ENCODE peak calls at places on chromosomes 1 and 21, in seven cellular contexts. One of them, this sample, is unnamed.

GRCh38 chr1:86928819-86929218 is 14.4 kb downstream of the HS2ST1 start:
- DNase-seq in neuronal stem cell: no peak
- DNase-seq in mesenchymal stem cell: no peak
- DNase-seq in H9: no peak
- DNase-seq in mesendoderm: no peak
- DNase-seq in H1: no peak
- DNase-seq in trophoblast cell: no peak
- DNase-seq in this sample: no peak

GRCh38 chr1:2322065-2322571 is 69.2 kb downstream of the MORN1 start:
- DNase-seq in neuronal stem cell: peak; percentile 70
- DNase-seq in mesenchymal stem cell: peak; percentile 97
- DNase-seq in H9: peak; percentile 61
- DNase-seq in mesendoderm: peak; percentile 81
- DNase-seq in H1: no peak
- DNase-seq in trophoblast cell: peak; percentile 95
- DNase-seq in this sample: peak; percentile 80

GRCh38 chr21:46054447-46054846 is 43.5 kb upstream of the COL6A2 start:
- DNase-seq in neuronal stem cell: no peak
- DNase-seq in mesenchymal stem cell: no peak
- DNase-seq in H9: peak; percentile 47
- DNase-seq in mesendoderm: peak; percentile 34
- DNase-seq in H1: no peak
- DNase-seq in trophoblast cell: no peak
- DNase-seq in this sample: peak; percentile 42

GRCh38 chr1:200367841-200368534 is 41.8 kb downstream of the ZNF281 start:
- DNase-seq in neuronal stem cell: no peak
- DNase-seq in mesenchymal stem cell: peak; percentile 90
- DNase-seq in H9: no peak
- DNase-seq in mesendoderm: no peak
- DNase-seq in H1: no peak
- DNase-seq in trophoblast cell: peak; percentile 26
- DNase-seq in this sample: peak; percentile 85

GRCh38 chr1:37255111-37255795 is 219.1 kb upstream of the ZC3H12A start:
- DNase-seq in neuronal stem cell: peak; percentile 76
- DNase-seq in mesenchymal stem cell: no peak
- DNase-seq in H9: peak; percentile 91
- DNase-seq in mesendoderm: peak; percentile 92
- DNase-seq in H1: peak; percentile 63
- DNase-seq in trophoblast cell: peak; percentile 13
- DNase-seq in this sample: no peak

GRCh38 chr1:242787968-242788367 is 263.5 kb upstream of the PLD5 start:
- DNase-seq in neuronal stem cell: no peak
- DNase-seq in mesenchymal stem cell: no peak
- DNase-seq in H9: no peak
- DNase-seq in mesendoderm: peak; percentile 93
- DNase-seq in H1: peak; percentile 15
- DNase-seq in trophoblast cell: peak; percentile 90
- DNase-seq in this sample: no peak

GRCh38 chr1:215517441-215517891 is 49.6 kb upstream of the KCTD3 start:
- DNase-seq in neuronal stem cell: no peak
- DNase-seq in mesenchymal stem cell: peak; percentile 62
- DNase-seq in H9: peak; percentile 46
- DNase-seq in mesendoderm: peak; percentile 54
- DNase-seq in H1: no peak
- DNase-seq in trophoblast cell: no peak
- DNase-seq in this sample: peak; percentile 91

GRCh38 chr1:152459596-152460528 is 45.8 kb upstream of the CRNN start:
- DNase-seq in neuronal stem cell: no peak
- DNase-seq in mesenchymal stem cell: peak; percentile 36
- DNase-seq in H9: peak; percentile 38
- DNase-seq in mesendoderm: peak; percentile 64
- DNase-seq in H1: no peak
- DNase-seq in trophoblast cell: peak; percentile 83
- DNase-seq in this sample: peak; percentile 52

GRCh38 chr1:228512852-228513243 is 25.7 kb downstream of the RNF187 start:
- DNase-seq in neuronal stem cell: no peak
- DNase-seq in mesenchymal stem cell: no peak
- DNase-seq in H9: no peak
- DNase-seq in mesendoderm: no peak
- DNase-seq in H1: no peak
- DNase-seq in trophoblast cell: no peak
- DNase-seq in this sample: no peak

GRCh38 chr1:31390071-31390470 is 17.2 kb upstream of the FABP3 start:
- DNase-seq in neuronal stem cell: no peak
- DNase-seq in mesenchymal stem cell: no peak
- DNase-seq in H9: no peak
- DNase-seq in mesendoderm: no peak
- DNase-seq in H1: no peak
- DNase-seq in trophoblast cell: peak; percentile 99
- DNase-seq in this sample: no peak

GRCh38 chr1:33007190-33008050 is 29.3 kb downstream of the AK2 start:
- DNase-seq in neuronal stem cell: no peak
- DNase-seq in mesenchymal stem cell: peak; percentile 88
- DNase-seq in H9: no peak
- DNase-seq in mesendoderm: peak; percentile 82
- DNase-seq in H1: no peak
- DNase-seq in trophoblast cell: peak; percentile 96
- DNase-seq in this sample: peak; percentile 94

GRCh38 chr1:241316372-241316771 is 40.6 kb downstream of the RGS7 start:
- DNase-seq in neuronal stem cell: no peak
- DNase-seq in mesenchymal stem cell: no peak
- DNase-seq in H9: no peak
- DNase-seq in mesendoderm: no peak
- DNase-seq in H1: no peak
- DNase-seq in trophoblast cell: no peak
- DNase-seq in this sample: no peak

GRCh38 chr1:169508432-169509338 is 22.9 kb upstream of the SLC19A2 start:
- DNase-seq in neuronal stem cell: no peak
- DNase-seq in mesenchymal stem cell: peak; percentile 21
- DNase-seq in H9: no peak
- DNase-seq in mesendoderm: no peak
- DNase-seq in H1: no peak
- DNase-seq in trophoblast cell: no peak
- DNase-seq in this sample: no peak

GRCh38 chr1:24294757-24295371 is 24.3 kb upstream of the GRHL3 start:
- DNase-seq in neuronal stem cell: no peak
- DNase-seq in mesenchymal stem cell: peak; percentile 94
- DNase-seq in H9: no peak
- DNase-seq in mesendoderm: peak; percentile 67
- DNase-seq in H1: no peak
- DNase-seq in trophoblast cell: peak; percentile 21
- DNase-seq in this sample: no peak

GRCh38 chr1:180070286-180070685 is 84.4 kb upstream of the QSOX1 start:
- DNase-seq in neuronal stem cell: no peak
- DNase-seq in mesenchymal stem cell: no peak
- DNase-seq in H9: no peak
- DNase-seq in mesendoderm: no peak
- DNase-seq in H1: no peak
- DNase-seq in trophoblast cell: no peak
- DNase-seq in this sample: no peak

GRCh38 chr1:180062452-180062971 is 92.2 kb upstream of the QSOX1 start:
- DNase-seq in neuronal stem cell: no peak
- DNase-seq in mesenchymal stem cell: no peak
- DNase-seq in H9: no peak
- DNase-seq in mesendoderm: peak; percentile 1
- DNase-seq in H1: no peak
- DNase-seq in trophoblast cell: no peak
- DNase-seq in this sample: no peak

GRCh38 chr1:180065408-180065807 is 89.3 kb upstream of the QSOX1 start:
- DNase-seq in neuronal stem cell: no peak
- DNase-seq in mesenchymal stem cell: no peak
- DNase-seq in H9: no peak
- DNase-seq in mesendoderm: no peak
- DNase-seq in H1: no peak
- DNase-seq in trophoblast cell: no peak
- DNase-seq in this sample: no peak

GRCh38 chr1:180061019-180061418 is 93.7 kb upstream of the QSOX1 start:
- DNase-seq in neuronal stem cell: no peak
- DNase-seq in mesenchymal stem cell: no peak
- DNase-seq in H9: no peak
- DNase-seq in mesendoderm: no peak
- DNase-seq in H1: no peak
- DNase-seq in trophoblast cell: no peak
- DNase-seq in this sample: no peak

DNA sequence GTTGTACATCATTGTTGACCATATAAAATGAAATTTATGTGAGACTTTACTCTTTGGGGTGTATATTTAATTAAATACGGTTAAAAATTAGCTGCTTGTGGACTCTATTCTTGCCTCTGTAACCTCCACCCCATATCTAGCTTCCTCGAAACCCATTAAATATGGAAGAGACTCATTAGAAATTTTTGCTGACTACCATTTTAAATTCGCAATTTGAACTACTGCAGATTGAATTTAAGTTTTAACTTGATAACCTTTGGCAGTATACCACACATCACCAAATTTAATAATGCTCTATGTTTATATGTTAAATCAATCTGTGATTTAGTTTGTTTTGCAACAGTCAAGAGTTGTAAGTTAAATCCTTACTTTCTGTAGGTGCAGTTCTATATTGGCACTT is 88.5 kb upstream of the QSOX1 start:
- DNase-seq in neuronal stem cell: no peak
- DNase-seq in mesenchymal stem cell: no peak
- DNase-seq in H9: no peak
- DNase-seq in mesendoderm: no peak
- DNase-seq in H1: no peak
- DNase-seq in trophoblast cell: no peak
- DNase-seq in this sample: no peak
- H3K18ac ChIP-seq in neuronal stem cell: no peak overlapping the region
- H3K18ac ChIP-seq in mesenchymal stem cell: no peak overlapping the region
- H3K18ac ChIP-seq in H9: no peak overlapping the region
- H3K18ac ChIP-seq in mesendoderm: no peak overlapping the region
- H3K18ac ChIP-seq in H1: no peak overlapping the region
- H3K18ac ChIP-seq in trophoblast cell: no peak overlapping the region
- H3K18ac ChIP-seq in this sample: no peak overlapping the region

GRCh38 chr21:31711326-31711725 is 20.6 kb downstream of the SCAF4 start:
- DNase-seq in neuronal stem cell: no peak
- DNase-seq in mesenchymal stem cell: no peak
- DNase-seq in H9: no peak
- DNase-seq in mesendoderm: no peak
- DNase-seq in H1: no peak
- DNase-seq in trophoblast cell: peak; percentile 19
- DNase-seq in this sample: no peak

GRCh38 chr21:31711745-31712144 is 20.2 kb downstream of the SCAF4 start:
- DNase-seq in neuronal stem cell: no peak
- DNase-seq in mesenchymal stem cell: no peak
- DNase-seq in H9: no peak
- DNase-seq in mesendoderm: no peak
- DNase-seq in H1: no peak
- DNase-seq in trophoblast cell: peak; percentile 87
- DNase-seq in this sample: no peak

GRCh38 chr21:31710586-31710985 is 21.3 kb downstream of the SCAF4 start:
- DNase-seq in neuronal stem cell: no peak
- DNase-seq in mesenchymal stem cell: no peak
- DNase-seq in H9: no peak
- DNase-seq in mesendoderm: no peak
- DNase-seq in H1: no peak
- DNase-seq in trophoblast cell: peak; percentile 94
- DNase-seq in this sample: peak; percentile 82

GRCh38 chr21:31706562-31706961 is 25.4 kb downstream of the SCAF4 start:
- DNase-seq in neuronal stem cell: no peak
- DNase-seq in mesenchymal stem cell: no peak
- DNase-seq in H9: no peak
- DNase-seq in mesendoderm: no peak
- DNase-seq in H1: no peak
- DNase-seq in trophoblast cell: no peak
- DNase-seq in this sample: no peak

DNA sequence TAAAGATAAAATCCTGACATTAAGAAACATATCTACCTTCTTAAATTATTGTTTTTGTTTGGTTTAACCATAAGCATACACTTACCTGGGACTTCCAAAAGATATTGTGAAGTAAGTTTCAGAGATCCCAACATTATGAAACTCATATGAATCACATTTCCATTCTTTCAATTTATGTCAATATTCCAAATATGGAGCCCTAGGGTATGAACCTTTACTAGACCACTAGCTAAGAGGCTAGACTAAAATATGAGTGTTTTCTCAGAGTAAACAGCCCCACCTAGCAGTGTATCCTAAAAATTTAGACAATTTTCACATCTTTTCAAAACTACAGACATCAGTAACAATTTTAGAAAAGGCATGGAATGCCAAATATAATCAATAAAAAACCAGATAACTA is 24.4 kb downstream of the SCAF4 start:
- DNase-seq in neuronal stem cell: no peak
- DNase-seq in mesenchymal stem cell: no peak
- DNase-seq in H9: no peak
- DNase-seq in mesendoderm: no peak
- DNase-seq in H1: no peak
- DNase-seq in trophoblast cell: peak; percentile 84
- DNase-seq in this sample: no peak
- H3K18ac ChIP-seq in neuronal stem cell: no peak overlapping the region
- H3K18ac ChIP-seq in mesenchymal stem cell: no peak overlapping the region
- H3K18ac ChIP-seq in H9: no peak overlapping the region
- H3K18ac ChIP-seq in mesendoderm: no peak overlapping the region
- H3K18ac ChIP-seq in H1: no peak overlapping the region
- H3K18ac ChIP-seq in trophoblast cell: no peak overlapping the region
- H3K18ac ChIP-seq in this sample: no peak overlapping the region

DNA sequence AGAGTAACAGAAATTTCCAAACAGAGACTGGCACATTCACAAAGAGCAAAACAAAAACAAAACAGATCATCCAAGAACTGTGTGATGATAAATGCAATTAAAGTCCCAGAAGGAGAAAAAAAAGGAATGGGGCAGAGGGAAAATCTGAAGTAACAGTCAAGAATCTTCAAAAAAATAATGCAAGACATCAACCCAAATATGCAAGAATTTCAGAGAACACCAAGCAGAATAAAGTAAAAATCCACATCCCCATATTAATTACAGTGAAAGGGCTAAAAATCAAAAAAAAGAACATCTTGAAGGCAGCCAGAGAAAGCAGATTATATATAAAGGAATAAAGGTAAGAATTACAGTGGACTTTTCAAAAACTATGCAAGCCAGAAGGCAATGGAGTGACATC is 67.1 kb downstream of the FOXJ3 start:
- DNase-seq in neuronal stem cell: no peak
- DNase-seq in mesenchymal stem cell: no peak
- DNase-seq in H9: no peak
- DNase-seq in mesendoderm: no peak
- DNase-seq in H1: no peak
- DNase-seq in trophoblast cell: no peak
- DNase-seq in this sample: no peak
- H3K18ac ChIP-seq in neuronal stem cell: no peak overlapping the region
- H3K18ac ChIP-seq in mesenchymal stem cell: no peak overlapping the region
- H3K18ac ChIP-seq in H9: no peak overlapping the region
- H3K18ac ChIP-seq in mesendoderm: no peak overlapping the region
- H3K18ac ChIP-seq in H1: no peak overlapping the region
- H3K18ac ChIP-seq in trophoblast cell: no peak overlapping the region
- H3K18ac ChIP-seq in this sample: no peak overlapping the region

DNA sequence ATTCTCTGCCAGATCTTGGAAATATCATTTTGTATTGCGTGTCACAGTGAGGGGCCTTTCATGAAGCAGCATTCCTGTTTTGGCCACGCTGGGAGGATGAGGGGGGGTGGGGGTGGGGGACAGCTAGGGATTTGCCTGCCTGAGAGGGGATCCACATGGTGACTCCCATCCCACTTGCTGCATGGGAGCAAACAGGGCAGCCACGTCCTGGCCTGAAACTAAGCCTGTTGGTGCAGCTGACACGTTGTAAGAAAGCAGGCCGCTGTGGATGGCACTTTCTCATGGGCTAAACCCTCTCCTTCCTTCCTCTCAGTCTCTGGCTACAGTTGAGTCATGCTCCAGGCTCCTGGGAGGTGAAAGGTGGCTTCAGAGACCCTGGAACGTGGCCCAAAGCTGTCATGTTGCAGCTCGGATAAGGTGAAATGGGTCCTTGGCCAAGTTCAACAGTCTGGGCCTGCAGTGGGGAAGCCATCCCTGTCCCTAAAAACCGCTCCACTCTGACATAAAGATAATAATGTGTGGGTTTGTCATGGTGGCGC is 346.7 kb upstream of the VAMP3 start:
- DNase-seq in neuronal stem cell: no peak
- DNase-seq in mesenchymal stem cell: no peak
- DNase-seq in H9: no peak
- DNase-seq in mesendoderm: no peak
- DNase-seq in H1: no peak
- DNase-seq in trophoblast cell: no peak
- DNase-seq in this sample: peak; percentile 63
- H3K18ac ChIP-seq in neuronal stem cell: no peak overlapping the region
- H3K18ac ChIP-seq in mesenchymal stem cell: no peak overlapping the region
- H3K18ac ChIP-seq in H9: no peak overlapping the region
- H3K18ac ChIP-seq in mesendoderm: no peak overlapping the region
- H3K18ac ChIP-seq in H1: no peak overlapping the region
- H3K18ac ChIP-seq in trophoblast cell: no peak overlapping the region
- H3K18ac ChIP-seq in this sample: no peak overlapping the region

This sample was measured in IMR-90.